ENCODE peak calls at places on chromosomes 6 and 20, in five cellular contexts. One of them, this sample, is unnamed.

GRCh38 chr20:45354423-45355208 is 6.4 kb upstream of the SDC4 start:
- ATAC-seq in HCT116: no peak
- ATAC-seq in HepG2: no peak
- ATAC-seq in GM12878: no peak
- ATAC-seq in upper lobe of left lung: no peak
- ATAC-seq in this sample: no peak

GRCh38 chr20:58407966-58408557 is 19.0 kb downstream of the VAPB start:
- ATAC-seq in GM12878: peak
- ATAC-seq in upper lobe of left lung: no peak
- ATAC-seq in HepG2: no peak
- ATAC-seq in HCT116: no peak
- ATAC-seq in this sample: peak

GRCh38 chr6:159375014-159375413 is 205.8 kb downstream of the FNDC1 start:
- ATAC-seq in upper lobe of left lung: no peak
- ATAC-seq in HCT116: no peak
- ATAC-seq in GM12878: no peak
- ATAC-seq in HepG2: no peak
- ATAC-seq in this sample: no peak

GRCh38 chr6:150403458-150404245 is 34.8 kb downstream of the IYD start:
- ATAC-seq in upper lobe of left lung: peak
- ATAC-seq in GM12878: no peak
- ATAC-seq in HCT116: no peak
- ATAC-seq in HepG2: no peak
- ATAC-seq in this sample: peak

GRCh38 chr6:167420858-167421766 is 96.2 kb downstream of the TTLL2 start:
- ATAC-seq in GM12878: no peak
- ATAC-seq in upper lobe of left lung: peak
- ATAC-seq in HCT116: no peak
- ATAC-seq in HepG2: peak
- ATAC-seq in this sample: peak

GRCh38 chr20:62832951-62833391 is 16.1 kb downstream of the COL9A3 start:
- ATAC-seq in upper lobe of left lung: peak
- ATAC-seq in HCT116: peak
- ATAC-seq in HepG2: peak
- ATAC-seq in GM12878: peak
- ATAC-seq in this sample: peak

GRCh38 chr6:56803594-56803993 is 151.3 kb upstream of the BEND6 start:
- ATAC-seq in HepG2: no peak
- ATAC-seq in upper lobe of left lung: no peak
- ATAC-seq in HCT116: no peak
- ATAC-seq in GM12878: no peak
- ATAC-seq in this sample: no peak

GRCh38 chr6:79076881-79077641 is 993 bp downstream of the PHIP start:
- ATAC-seq in upper lobe of left lung: peak
- ATAC-seq in HCT116: peak
- ATAC-seq in GM12878: peak
- ATAC-seq in HepG2: peak
- ATAC-seq in this sample: peak

GRCh38 chr20:2814587-2815051 is at the start of gene C20orf141:
- ATAC-seq in HCT116: peak
- ATAC-seq in HepG2: no peak
- ATAC-seq in upper lobe of left lung: peak
- ATAC-seq in GM12878: no peak
- ATAC-seq in this sample: peak

GRCh38 chr20:43749734-43750294 is 23.0 kb upstream of the GTSF1L start:
- ATAC-seq in HCT116: peak
- ATAC-seq in upper lobe of left lung: peak
- ATAC-seq in HepG2: peak
- ATAC-seq in GM12878: peak
- ATAC-seq in this sample: peak

GRCh38 chr20:58656825-58657224 is 5.7 kb downstream of the STX16 start:
- ATAC-seq in upper lobe of left lung: no peak
- ATAC-seq in HCT116: no peak
- ATAC-seq in HepG2: no peak
- ATAC-seq in GM12878: peak
- ATAC-seq in this sample: no peak

GRCh38 chr6:88565836-88566235 is 397.6 kb downstream of the RNGTT start:
- ATAC-seq in GM12878: no peak
- ATAC-seq in HCT116: peak
- ATAC-seq in HepG2: no peak
- ATAC-seq in upper lobe of left lung: no peak
- ATAC-seq in this sample: no peak

GRCh38 chr6:37321516-37321915 is 32.3 kb upstream of the RNF8 start:
- ATAC-seq in upper lobe of left lung: no peak
- ATAC-seq in HCT116: no peak
- ATAC-seq in GM12878: no peak
- ATAC-seq in HepG2: no peak
- ATAC-seq in this sample: no peak

GRCh38 chr20:13147071-13147961 is 73.8 kb upstream of the ISM1 start:
- ATAC-seq in HCT116: no peak
- ATAC-seq in HepG2: no peak
- ATAC-seq in GM12878: no peak
- ATAC-seq in upper lobe of left lung: peak
- ATAC-seq in this sample: no peak

GRCh38 chr6:137043710-137044365 is 927 bp downstream of the IL20RA start:
- ATAC-seq in HepG2: peak
- ATAC-seq in GM12878: peak
- ATAC-seq in HCT116: peak
- ATAC-seq in upper lobe of left lung: peak
- ATAC-seq in this sample: peak

GRCh38 chr20:40941023-40941655 is 87.5 kb upstream of the TOP1 start:
- ATAC-seq in GM12878: peak
- ATAC-seq in upper lobe of left lung: no peak
- ATAC-seq in HCT116: no peak
- ATAC-seq in HepG2: no peak
- ATAC-seq in this sample: no peak

GRCh38 chr20:40942015-40942414 is 86.6 kb upstream of the TOP1 start:
- ATAC-seq in HCT116: no peak
- ATAC-seq in upper lobe of left lung: no peak
- ATAC-seq in GM12878: peak
- ATAC-seq in HepG2: no peak
- ATAC-seq in this sample: no peak

GRCh38 chr20:40939667-40940066 is 89.0 kb upstream of the TOP1 start:
- ATAC-seq in upper lobe of left lung: no peak
- ATAC-seq in GM12878: no peak
- ATAC-seq in HepG2: no peak
- ATAC-seq in HCT116: no peak
- ATAC-seq in this sample: no peak

GRCh38 chr20:40933758-40934157 is 94.9 kb upstream of the TOP1 start:
- ATAC-seq in GM12878: no peak
- ATAC-seq in HepG2: no peak
- ATAC-seq in HCT116: no peak
- ATAC-seq in upper lobe of left lung: no peak
- ATAC-seq in this sample: no peak

DNA sequence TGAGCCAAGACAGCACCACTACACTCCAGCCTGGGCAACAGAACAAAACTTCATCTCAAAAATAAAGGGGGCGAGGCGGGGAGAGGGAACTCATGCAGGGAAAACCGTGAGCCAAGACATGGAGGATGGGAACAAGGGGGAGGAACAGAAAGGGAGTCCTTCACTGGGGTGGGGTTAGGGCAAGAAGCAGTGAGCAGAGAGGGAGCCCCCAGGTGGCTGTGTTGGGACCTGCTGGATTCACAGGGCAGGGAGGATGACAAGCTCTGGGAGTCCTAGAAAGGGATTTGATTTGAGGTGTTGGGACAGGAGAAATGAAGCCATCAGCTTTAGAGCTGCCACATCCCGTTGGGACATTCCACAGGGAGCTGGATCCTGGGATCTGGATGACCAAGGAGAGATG is 90.6 kb upstream of the TOP1 start:
- ATAC-seq in HCT116: peak
- ATAC-seq in HepG2: peak
- ATAC-seq in GM12878: peak
- ATAC-seq in upper lobe of left lung: no peak
- ATAC-seq in this sample: no peak
- TF ChIP-seq CTCF in HCT116: peak
- TF ChIP-seq CTCF in HepG2: peak
- TF ChIP-seq CTCF in GM12878: peak
- TF ChIP-seq CTCF in upper lobe of left lung: no peak
- TF ChIP-seq CTCF in this sample: no peak

GRCh38 chr6:134517145-134517658 is 199.3 kb upstream of the SGK1 start:
- ATAC-seq in HCT116: peak
- ATAC-seq in upper lobe of left lung: peak
- ATAC-seq in GM12878: no peak
- ATAC-seq in HepG2: peak
- ATAC-seq in this sample: peak
- TF ChIP-seq POLR2AphosphoS5 in HCT116: no peak
- TF ChIP-seq POLR2AphosphoS5 in upper lobe of left lung: peak
- TF ChIP-seq POLR2AphosphoS5 in GM12878: no peak
- TF ChIP-seq POLR2AphosphoS5 in HepG2: no peak
- TF ChIP-seq POLR2AphosphoS5 in this sample: peak

GRCh38 chr6:100460650-100461204 is 4.0 kb downstream of the SIM1 start:
- ATAC-seq in HCT116: no peak
- ATAC-seq in upper lobe of left lung: no peak
- ATAC-seq in HepG2: no peak
- ATAC-seq in GM12878: peak
- ATAC-seq in this sample: no peak
- H3K4me3 ChIP-seq in HCT116: no peak
- H3K4me3 ChIP-seq in upper lobe of left lung: no peak
- H3K4me3 ChIP-seq in HepG2: no peak
- H3K4me3 ChIP-seq in GM12878: no peak
- H3K4me3 ChIP-seq in this sample: no peak

DNA sequence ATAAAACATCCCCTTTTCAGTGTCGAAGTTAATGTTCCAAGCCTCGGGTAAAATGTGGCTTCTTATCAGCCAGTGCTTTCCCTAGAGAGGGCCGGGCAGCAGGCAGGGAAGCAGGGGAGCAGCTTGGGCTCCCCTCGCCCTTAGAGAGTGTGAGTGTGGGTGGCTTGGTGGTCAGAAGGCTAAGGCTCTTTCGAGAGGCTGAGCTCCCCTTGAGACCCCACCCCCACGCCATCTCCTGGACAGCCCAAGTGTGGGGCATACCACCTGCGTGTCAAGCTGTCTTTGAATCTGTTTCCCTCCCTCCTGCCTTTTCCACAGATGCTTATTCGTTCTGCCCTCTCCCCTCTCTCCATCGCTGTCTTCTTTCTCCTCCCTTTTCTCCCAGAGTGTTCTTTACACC is 95.1 kb upstream of the FOXP4 start:
- ATAC-seq in HCT116: peak
- ATAC-seq in upper lobe of left lung: peak
- ATAC-seq in GM12878: peak
- ATAC-seq in HepG2: peak
- ATAC-seq in this sample: no peak
- TF ChIP-seq CTCF in HCT116: peak
- TF ChIP-seq CTCF in upper lobe of left lung: no peak
- TF ChIP-seq CTCF in GM12878: peak
- TF ChIP-seq CTCF in HepG2: peak
- TF ChIP-seq CTCF in this sample: no peak

GRCh38 chr20:37223053-37223452 is 38.6 kb downstream of the GHRH start:
- ATAC-seq in GM12878: peak
- ATAC-seq in upper lobe of left lung: peak
- ATAC-seq in HCT116: no peak
- ATAC-seq in HepG2: no peak
- ATAC-seq in this sample: peak

GRCh38 chr20:37226889-37227288 is 34.7 kb downstream of the GHRH start:
- ATAC-seq in HCT116: no peak
- ATAC-seq in GM12878: no peak
- ATAC-seq in HepG2: no peak
- ATAC-seq in upper lobe of left lung: peak
- ATAC-seq in this sample: peak

GRCh38 chr20:37228111-37228510 is 33.5 kb downstream of the GHRH start:
- ATAC-seq in upper lobe of left lung: no peak
- ATAC-seq in HepG2: no peak
- ATAC-seq in HCT116: no peak
- ATAC-seq in GM12878: no peak
- ATAC-seq in this sample: peak

GRCh38 chr20:37222086-37222485 is 39.5 kb downstream of the GHRH start:
- ATAC-seq in GM12878: no peak
- ATAC-seq in HepG2: no peak
- ATAC-seq in upper lobe of left lung: no peak
- ATAC-seq in HCT116: no peak
- ATAC-seq in this sample: no peak

GRCh38 chr20:37225146-37225545 is 36.5 kb downstream of the GHRH start:
- ATAC-seq in HCT116: no peak
- ATAC-seq in upper lobe of left lung: no peak
- ATAC-seq in HepG2: no peak
- ATAC-seq in GM12878: no peak
- ATAC-seq in this sample: no peak
- TF ChIP-seq POLR2AphosphoS5 in HCT116: no peak
- TF ChIP-seq POLR2AphosphoS5 in upper lobe of left lung: no peak
- TF ChIP-seq POLR2AphosphoS5 in HepG2: no peak
- TF ChIP-seq POLR2AphosphoS5 in GM12878: no peak
- TF ChIP-seq POLR2AphosphoS5 in this sample: no peak

GRCh38 chr6:13352165-13352564 is 23.8 kb upstream of the TBC1D7 start:
- ATAC-seq in HCT116: no peak
- ATAC-seq in GM12878: no peak
- ATAC-seq in HepG2: no peak
- ATAC-seq in upper lobe of left lung: no peak
- ATAC-seq in this sample: no peak

GRCh38 chr6:13355969-13356368 is 27.6 kb upstream of the TBC1D7 start:
- ATAC-seq in upper lobe of left lung: no peak
- ATAC-seq in HepG2: no peak
- ATAC-seq in HCT116: no peak
- ATAC-seq in GM12878: peak
- ATAC-seq in this sample: no peak

GRCh38 chr6:13357551-13358075 is 29.3 kb upstream of the TBC1D7 start:
- ATAC-seq in upper lobe of left lung: no peak
- ATAC-seq in HCT116: no peak
- ATAC-seq in GM12878: no peak
- ATAC-seq in HepG2: no peak
- ATAC-seq in this sample: no peak

GRCh38 chr6:13354331-13355042 is 26.1 kb upstream of the TBC1D7 start:
- ATAC-seq in GM12878: no peak
- ATAC-seq in upper lobe of left lung: peak
- ATAC-seq in HCT116: no peak
- ATAC-seq in HepG2: no peak
- ATAC-seq in this sample: no peak

DNA sequence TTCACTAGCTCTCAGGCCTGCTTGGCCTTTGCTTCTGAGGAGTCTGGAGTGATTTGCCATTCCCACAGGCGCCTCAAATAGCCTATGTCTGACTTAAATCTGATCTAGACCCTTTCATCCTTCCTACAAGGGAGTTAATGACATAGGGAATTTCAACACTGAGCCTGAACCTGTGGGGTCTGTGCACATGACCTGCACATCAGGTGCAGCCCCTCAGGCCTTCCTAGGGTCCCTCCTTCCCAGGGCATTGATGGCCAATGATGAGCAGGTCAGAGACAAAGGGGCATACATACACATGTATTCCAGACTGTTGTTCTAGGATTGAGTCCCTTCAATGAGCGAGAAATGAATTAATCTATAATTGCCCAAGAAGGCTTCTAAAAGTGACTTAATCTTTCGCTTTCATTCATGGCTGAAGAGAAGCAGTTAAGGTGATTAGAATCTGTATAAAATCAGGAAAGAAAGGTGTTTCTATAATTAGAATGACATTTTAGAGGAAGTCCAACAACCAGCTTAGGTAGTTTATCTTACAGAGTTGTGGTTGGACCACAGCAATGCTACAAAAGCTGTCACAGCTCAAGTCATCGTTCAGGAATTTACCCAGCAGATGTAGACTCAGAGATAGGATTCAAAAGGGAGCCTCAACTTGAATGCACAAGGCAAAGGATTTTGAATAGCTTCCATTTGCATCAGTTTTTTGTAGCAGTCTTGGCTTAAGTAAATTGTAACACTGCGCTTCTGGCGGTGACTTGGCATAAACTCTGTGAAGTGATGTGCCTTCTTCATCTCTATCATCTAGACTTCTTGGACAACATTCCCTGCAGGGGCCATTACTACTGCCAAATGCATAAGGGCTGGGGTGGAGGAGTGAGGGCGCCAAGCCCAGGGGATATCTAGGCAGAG is 27.0 kb upstream of the TBC1D7 start:
- ATAC-seq in HCT116: peak
- ATAC-seq in HepG2: no peak
- ATAC-seq in upper lobe of left lung: peak
- ATAC-seq in GM12878: peak
- ATAC-seq in this sample: no peak
- H3K4me3 ChIP-seq in HCT116: peak
- H3K4me3 ChIP-seq in HepG2: no peak
- H3K4me3 ChIP-seq in upper lobe of left lung: no peak
- H3K4me3 ChIP-seq in GM12878: peak
- H3K4me3 ChIP-seq in this sample: no peak

This sample was measured in gastroesophageal sphincter.